ENCODE peak calls at places on chromosome 9, in nine cellular contexts. Q is NCI-H2171; E is neural progenitor cell; P is stimulated activated CD4-positive, alpha-beta T cell treated with anti-CD3 and anti-CD28 coated beads, Interleukin-15, amount 100 ng/mL, for 1 hour; Z is AML-193; U is stimulated activated naive CD4-positive, alpha-beta T cell; K is DMS53; J is stomach; G is smooth muscle cell of the brain vasculature. V is an unnamed sample.

GRCh38 chr9:129981180-129981907 is 61.6 kb downstream of the FNBP1 start:
- DNase-seq in Q (no peak), E (no peak), P (no peak), Z (no peak), U (no peak), K (no peak), J (no peak), G (no peak), V (no peak)

GRCh38 chr9:133534346-133535284 is at the start of gene ADAMTSL2:
- DNase-seq in Q (peak), E (peak), P (peak), Z (no peak), U (peak), K (peak), J (peak), G (no peak), V (no peak)

GRCh38 chr9:114532561-114533237 is 27.4 kb upstream of the WHRN start:
- DNase-seq in Q (no peak), E (no peak), P (no peak), Z (no peak), U (no peak), K (no peak), J (no peak), G (no peak), V (no peak)

GRCh38 chr9:121300283-121301119 is 32.5 kb downstream of the GSN start:
- DNase-seq in Q (no peak), E (no peak), P (no peak), Z (no peak), U (no peak), K (no peak), J (no peak), G (no peak), V (no peak)

GRCh38 chr9:105171589-105171988 is 72.9 kb upstream of the SLC44A1 start:
- DNase-seq in Q (no peak), E (no peak), P (no peak), Z (no peak), U (no peak), K (no peak), J (no peak), G (no peak), V (no peak)

GRCh38 chr9:2720179-2720654 is 2.9 kb downstream of the KCNV2 start:
- DNase-seq in Q (no peak), E (no peak), P (no peak), Z (no peak), U (no peak), K (peak), J (no peak), G (no peak), V (no peak)

GRCh38 chr9:7246917-7247538 is 489.3 kb downstream of the KDM4C start:
- DNase-seq in Q (no peak), E (no peak), P (no peak), Z (no peak), U (no peak), K (no peak), J (no peak), G (no peak), V (no peak)

GRCh38 chr9:21965401-21965951 is 28.7 kb downstream of the CDKN2A start:
- DNase-seq in Q (no peak), E (peak), P (no peak), Z (no peak), U (no peak), K (peak), J (peak), G (peak), V (no peak)

GRCh38 chr9:76576344-76576743 is 117.4 kb downstream of the GCNT1 start:
- DNase-seq in Q (no peak), E (no peak), P (no peak), Z (peak), U (no peak), K (no peak), J (no peak), G (no peak), V (no peak)

GRCh38 chr9:36642817-36643216 is 70.1 kb downstream of the MELK start:
- DNase-seq in Q (no peak), E (no peak), P (no peak), Z (no peak), U (no peak), K (no peak), J (no peak), G (no peak), V (no peak)

GRCh38 chr9:107211331-107211730 is 71.7 kb upstream of the RAD23B start:
- DNase-seq in Q (no peak), E (no peak), P (no peak), Z (no peak), U (no peak), K (no peak), J (no peak), G (no peak), V (no peak)

GRCh38 chr9:10855847-10856246 is 243.0 kb upstream of the PTPRD start:
- DNase-seq in Q (no peak), E (peak), P (no peak), Z (no peak), U (no peak), K (peak), J (no peak), G (no peak), V (no peak)

GRCh38 chr9:127229691-127230417 is 34.7 kb upstream of the GARNL3 start:
- DNase-seq in Q (no peak), E (no peak), P (no peak), Z (no peak), U (no peak), K (no peak), J (no peak), G (no peak), V (no peak)

GRCh38 chr9:4491621-4491975 is 1.3 kb downstream of the SLC1A1 start:
- DNase-seq in Q (peak), E (peak), P (no peak), Z (no peak), U (no peak), K (peak), J (peak), G (no peak), V (no peak)